ENCODE peak calls at places on chromosomes 7 and 10, in five cellular contexts. O, K, D, J and H are unnamed samples.

GRCh38 chr10:5766189-5766588 is 47.0 kb downstream of the GDI2 start:
- DNase-seq in O (no peak), K (no peak), D (no peak), J (no peak), H (no peak)

GRCh38 chr7:44415047-44415446 is 75.4 kb downstream of the NUDCD3 start:
- DNase-seq in O (no peak), K (no peak), D (no peak), J (peak; percentile 73), H (peak; percentile 59)

GRCh38 chr10:116892873-116893685 is 43.8 kb downstream of the ENO4 start:
- DNase-seq in O (peak; percentile 77), K (no peak), D (no peak), J (peak; percentile 16), H (no peak)

GRCh38 chr10:73992899-73993788 is 4.8 kb upstream of the VCL start:
- DNase-seq in O (no peak), K (no peak), D (no peak), J (no peak), H (peak; percentile 45)

GRCh38 chr10:119652361-119652760 is 1.2 kb downstream of the BAG3 start:
- DNase-seq in O (peak; percentile 29), K (peak; percentile 53), D (peak; percentile 41), J (peak; percentile 57), H (peak; percentile 72)

GRCh38 chr10:47030191-47030698 is 119.0 kb downstream of the PTPN20 start:
- DNase-seq in O (no peak), K (peak; percentile 62), D (no peak), J (no peak), H (no peak)

GRCh38 chr10:77974396-77975074 is 48.0 kb upstream of the DLG5 start:
- DNase-seq in O (peak; percentile 86), K (no peak), D (peak; percentile 41), J (peak; percentile 89), H (peak; percentile 75)

GRCh38 chr10:96470108-96470743 is 43.5 kb downstream of the TLL2 start:
- DNase-seq in O (peak; percentile 71), K (no peak), D (no peak), J (peak; percentile 31), H (peak; percentile 63)

GRCh38 chr7:101119876-101120275 is 7.0 kb upstream of the SERPINE1 start:
- DNase-seq in O (no peak), K (no peak), D (no peak), J (no peak), H (no peak)

GRCh38 chr7:51011710-51012350 is 229.1 kb upstream of the GRB10 start:
- DNase-seq in O (no peak), K (no peak), D (no peak), J (no peak), H (no peak)

GRCh38 chr10:132817701-132818211 is 31.8 kb upstream of the NKX6-2 start:
- DNase-seq in O (no peak), K (no peak), D (no peak), J (no peak), H (no peak)

GRCh38 chr10:123760648-123761428 is 94.7 kb downstream of the GPR26 start:
- DNase-seq in O (no peak), K (no peak), D (no peak), J (no peak), H (no peak)

GRCh38 chr10:73655257-73655989 is 406 bp downstream of the SYNPO2L start:
- DNase-seq in O (no peak), K (no peak), D (no peak), J (peak; percentile 14), H (peak; percentile 56)

GRCh38 chr7:137667633-137668387 is 179.0 kb downstream of the DGKI start:
- DNase-seq in O (no peak), K (no peak), D (peak; percentile 55), J (peak; percentile 90), H (peak; percentile 95)

GRCh38 chr7:23290993-23291392 is 8.1 kb upstream of the MALSU1 start:
- DNase-seq in O (no peak), K (no peak), D (no peak), J (no peak), H (no peak)

GRCh38 chr7:50342616-50343114 is 38.1 kb downstream of the IKZF1 start:
- DNase-seq in O (peak; percentile 25), K (peak; percentile 18), D (no peak), J (no peak), H (no peak)

GRCh38 chr10:14608381-14609001 is 166.2 kb downstream of the FAM107B start:
- DNase-seq in O (no peak), K (no peak), D (no peak), J (no peak), H (no peak)

DNA sequence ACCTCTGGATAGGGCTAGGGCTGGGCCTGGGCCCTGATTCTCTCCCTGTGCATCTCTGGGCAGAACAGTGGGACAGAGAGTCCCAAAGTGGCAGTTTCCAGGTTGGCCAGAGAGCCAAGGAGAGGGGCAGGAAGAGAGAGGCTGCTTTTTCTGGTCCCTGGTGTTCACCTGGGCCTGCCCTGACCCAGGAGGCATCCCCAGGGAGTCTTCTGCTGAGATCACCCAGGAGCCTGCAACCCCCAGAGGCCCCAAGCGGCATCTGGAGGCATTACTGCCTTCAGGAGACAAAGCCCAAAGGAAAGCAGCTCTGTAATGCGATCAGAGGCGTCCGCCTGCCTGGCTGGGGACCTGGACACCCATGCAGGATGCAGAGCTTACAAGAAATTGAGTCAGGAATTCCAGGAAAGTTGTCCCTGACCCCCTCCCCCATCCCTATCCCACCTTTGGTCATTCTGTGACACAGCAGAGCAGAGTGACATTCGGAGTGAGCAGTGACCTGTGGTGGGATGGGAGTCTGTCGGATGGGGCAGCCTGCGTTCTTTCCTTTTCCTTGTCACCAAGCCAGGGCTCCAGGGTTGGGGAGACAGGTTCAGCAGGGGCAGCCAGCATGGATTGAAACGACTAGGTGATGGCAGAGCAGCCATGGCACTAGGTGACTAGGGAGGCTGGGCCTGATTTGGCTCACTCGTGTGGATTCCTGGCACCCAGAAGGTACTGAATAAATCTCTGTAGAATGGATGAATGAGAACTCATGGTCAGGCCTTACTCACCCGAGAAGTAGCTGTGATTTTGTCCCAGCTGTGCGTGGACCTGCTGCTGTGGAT is 10.4 kb downstream of the UNC5B start:
- DNase-seq in O (peak; percentile 76), K (peak; percentile 4), D (no peak), J (no peak), H (no peak)
- TF ChIP-seq CTCF in O (peak; percentile 46), K (no peak), D (no peak), J (no peak), H (no peak)

DNA sequence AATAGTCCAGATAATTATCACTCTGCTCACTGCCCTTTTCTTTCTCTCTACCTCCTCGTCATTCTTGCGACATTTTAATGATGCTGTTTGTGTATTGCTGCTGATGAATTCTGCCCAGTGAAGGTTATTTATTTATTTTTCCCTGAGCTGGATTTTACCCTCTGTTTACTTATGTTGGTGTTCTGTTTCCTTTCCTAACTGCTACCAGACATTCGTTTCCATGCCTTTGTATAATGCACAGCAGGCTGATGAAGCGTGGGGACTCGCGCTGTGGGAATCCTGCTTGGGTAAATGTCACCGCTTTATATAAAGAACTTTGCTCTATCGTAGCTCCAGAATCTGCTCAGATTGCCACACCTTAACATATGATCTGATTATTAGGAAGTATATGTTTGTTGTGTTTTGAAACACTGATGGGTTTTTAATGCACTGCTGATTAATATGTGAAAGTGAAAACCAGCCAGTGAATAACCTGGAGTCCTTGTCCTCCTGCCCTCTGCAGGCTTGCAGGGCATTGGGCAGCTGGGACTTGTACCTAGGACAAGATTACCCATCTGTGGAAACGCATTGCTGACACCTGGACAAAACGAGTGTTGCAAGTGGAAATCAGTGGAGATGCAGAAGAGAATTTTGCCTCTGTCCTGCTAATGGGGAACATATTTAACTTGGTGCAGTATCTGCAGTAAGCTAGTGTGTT is 291.5 kb downstream of the SDK1 start:
- DNase-seq in O (peak; percentile 28), K (no peak), D (no peak), J (peak; percentile 17), H (no peak)
- H3K4me3 ChIP-seq in O (no peak overlapping the region), K (no peak overlapping the region), D (no peak overlapping the region), J (peak overlapping the region; percentile 32), H (no peak overlapping the region)

DNA sequence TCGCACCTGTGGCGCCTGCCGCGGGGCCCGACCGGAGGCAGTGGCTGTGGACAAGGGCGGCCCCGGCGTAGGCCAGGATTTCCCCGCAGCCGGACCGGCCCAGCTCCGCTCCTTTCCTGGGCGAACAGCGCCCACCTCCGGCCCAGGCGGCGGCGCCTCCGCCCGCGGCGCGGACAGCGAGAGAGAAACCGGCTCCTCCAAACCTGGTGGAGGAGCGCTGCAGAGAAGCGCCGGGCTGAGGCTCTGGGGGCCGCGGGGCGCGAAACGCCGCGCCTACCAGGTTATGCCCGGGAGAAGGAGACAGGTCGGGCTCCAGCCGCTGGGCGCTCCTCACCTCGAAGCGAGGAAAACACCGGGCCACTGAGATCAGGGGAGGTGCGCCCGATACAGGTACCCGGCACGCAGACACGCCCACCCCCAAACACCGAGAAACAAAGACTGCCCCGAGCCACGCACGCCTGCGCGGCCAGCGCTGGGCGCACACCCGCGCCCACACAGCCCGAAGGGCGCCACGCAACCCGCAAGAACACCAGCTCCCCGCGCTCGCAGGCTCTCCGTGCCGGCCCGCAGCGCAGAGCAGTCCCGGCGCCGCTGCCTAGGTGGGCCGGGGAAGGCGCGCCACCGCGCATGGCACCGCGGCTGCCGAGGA is 3.3 kb downstream of the GRID1 start:
- DNase-seq in O (peak; percentile 88), K (peak; percentile 9), D (no peak), J (no peak), H (peak; percentile 54)
- TF ChIP-seq CTCF in O (peak; percentile 72), K (no peak), D (peak; percentile 32), J (no peak), H (peak; percentile 26)

GRCh38 chr10:61995093-61995492 is 93.6 kb downstream of the ARID5B start:
- DNase-seq in O (no peak), K (no peak), D (no peak), J (no peak), H (no peak)

GRCh38 chr10:61992683-61993629 is 91.5 kb downstream of the ARID5B start:
- DNase-seq in O (no peak), K (peak; percentile 70), D (peak; percentile 75), J (peak; percentile 50), H (peak; percentile 89)

GRCh38 chr10:61994404-61995031 is 93.0 kb downstream of the ARID5B start:
- DNase-seq in O (peak; percentile 46), K (no peak), D (no peak), J (no peak), H (no peak)

GRCh38 chr10:61992059-61992460 is 90.6 kb downstream of the ARID5B start:
- DNase-seq in O (no peak), K (no peak), D (no peak), J (no peak), H (peak; percentile 53)

DNA sequence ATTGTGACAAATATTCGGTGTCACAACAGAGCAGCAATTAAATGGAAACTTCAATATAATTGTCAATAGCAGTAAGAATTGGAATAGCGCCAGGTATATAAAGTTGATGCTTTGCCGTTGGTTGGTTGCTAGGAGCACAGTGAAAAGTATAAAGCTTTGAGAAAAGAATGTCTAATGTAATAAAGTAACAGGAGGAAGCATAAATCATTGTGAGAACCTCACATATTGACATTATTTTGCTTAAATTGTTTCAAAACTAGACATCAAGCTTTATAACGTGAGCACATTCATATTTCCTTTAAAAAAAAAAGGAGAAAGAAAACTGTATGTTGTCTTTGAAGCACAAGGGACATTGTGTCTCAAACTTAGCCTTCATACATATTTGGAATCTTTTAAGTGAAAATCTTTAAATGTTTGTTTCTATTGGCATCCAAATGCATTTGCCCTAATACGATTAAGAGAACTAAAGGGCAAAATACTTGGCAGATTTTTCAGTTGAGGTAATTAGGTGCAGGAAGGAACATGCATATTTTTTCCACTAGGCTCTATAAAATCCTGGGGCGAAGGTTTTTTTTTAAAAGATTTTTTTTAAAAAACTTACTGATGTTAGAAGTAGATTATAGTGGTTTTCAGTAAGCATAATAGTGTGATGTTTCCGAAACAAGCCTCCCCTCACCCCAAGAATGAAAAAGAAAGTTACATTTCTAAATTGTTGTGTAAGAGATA is 92.3 kb downstream of the ARID5B start:
- DNase-seq in O (no peak), K (no peak), D (peak; percentile 9), J (no peak), H (no peak)
- H3K4me3 ChIP-seq in O (no peak overlapping the region), K (peak overlapping the region; percentile 40), D (no peak overlapping the region), J (no peak overlapping the region), H (no peak overlapping the region)